ENCODE peak calls at places on chromosomes 3 and 15, in ten cellular contexts. I, Q, K, S, Z, M, C, Y, O and X are unnamed samples.

GRCh38 chr15:68791431-68792283 is 29.0 kb downstream of the ANP32A start:
- DNase-seq in I (no peak), Q (no peak), K (no peak), S (no peak), Z (no peak), M (peak; percentile 14), C (no peak), Y (no peak), O (no peak), X (no peak)

GRCh38 chr15:47778263-47778770 is 61.0 kb downstream of the SEMA6D start:
- DNase-seq in I (no peak), Q (no peak), K (no peak), S (no peak), Z (no peak), M (no peak), C (no peak), Y (no peak), O (no peak), X (no peak)

GRCh38 chr3:9007928-9008327 is 44.7 kb upstream of the RAD18 start:
- DNase-seq in I (no peak), Q (no peak), K (no peak), S (no peak), Z (no peak), M (no peak), C (no peak), Y (no peak), O (no peak), X (no peak)

GRCh38 chr15:76206325-76206976 is 104.8 kb downstream of the ETFA start:
- DNase-seq in I (peak; percentile 80), Q (no peak), K (peak; percentile 90), S (peak; percentile 86), Z (peak; percentile 91), M (no peak), C (no peak), Y (no peak), O (peak; percentile 87), X (peak; percentile 58)

GRCh38 chr3:11384074-11384473 is 111.9 kb downstream of the ATG7 start:
- DNase-seq in I (no peak), Q (no peak), K (no peak), S (peak; percentile 69), Z (no peak), M (peak; percentile 34), C (no peak), Y (no peak), O (no peak), X (no peak)

GRCh38 chr3:183895296-183895695 is 10.6 kb upstream of the PARL start:
- DNase-seq in I (no peak), Q (peak; percentile 94), K (no peak), S (peak; percentile 74), Z (no peak), M (peak; percentile 32), C (peak; percentile 42), Y (peak; percentile 74), O (no peak), X (no peak)

GRCh38 chr3:62607287-62608029 is 234.1 kb upstream of the FEZF2 start:
- DNase-seq in I (peak; percentile 44), Q (no peak), K (no peak), S (peak; percentile 92), Z (no peak), M (peak; percentile 75), C (no peak), Y (peak; percentile 81), O (no peak), X (peak; percentile 90)

GRCh38 chr3:60696559-60697125 is 554.6 kb downstream of the FHIT start:
- DNase-seq in I (no peak), Q (no peak), K (no peak), S (no peak), Z (no peak), M (no peak), C (no peak), Y (no peak), O (no peak), X (no peak)

GRCh38 chr15:86915811-86916331 is 836.2 kb downstream of the AGBL1 start:
- DNase-seq in I (no peak), Q (peak; percentile 72), K (no peak), S (peak; percentile 69), Z (peak; percentile 33), M (peak; percentile 65), C (no peak), Y (peak; percentile 69), O (no peak), X (no peak)

GRCh38 chr3:186109897-186110803 is 1.3 kb upstream of the ETV5 start:
- DNase-seq in I (no peak), Q (no peak), K (no peak), S (peak; percentile 51), Z (no peak), M (no peak), C (no peak), Y (peak; percentile 58), O (no peak), X (no peak)

GRCh38 chr3:72615182-72615581 is 233.1 kb downstream of the SHQ1 start:
- DNase-seq in I (no peak), Q (no peak), K (no peak), S (no peak), Z (no peak), M (no peak), C (no peak), Y (no peak), O (no peak), X (no peak)

GRCh38 chr3:50532062-50532705 is 28.8 kb upstream of the CACNA2D2 start:
- DNase-seq in I (no peak), Q (no peak), K (no peak), S (no peak), Z (no peak), M (no peak), C (no peak), Y (peak; percentile 24), O (no peak), X (no peak)

GRCh38 chr3:45509038-45509767 is 85.3 kb upstream of the LIMD1 start:
- DNase-seq in I (no peak), Q (no peak), K (no peak), S (peak; percentile 49), Z (peak; percentile 59), M (peak; percentile 75), C (no peak), Y (peak; percentile 98), O (no peak), X (no peak)

GRCh38 chr3:78906245-78906644 is 861.6 kb downstream of the ROBO1 start:
- DNase-seq in I (no peak), Q (no peak), K (no peak), S (no peak), Z (no peak), M (no peak), C (no peak), Y (no peak), O (no peak), X (no peak)

GRCh38 chr3:135229018-135229495 is 434.0 kb downstream of the EPHB1 start:
- DNase-seq in I (peak; percentile 49), Q (no peak), K (no peak), S (no peak), Z (no peak), M (no peak), C (no peak), Y (no peak), O (no peak), X (no peak)

GRCh38 chr15:81284256-81285031 is 39.5 kb downstream of the STARD5 start:
- DNase-seq in I (no peak), Q (no peak), K (no peak), S (no peak), Z (no peak), M (no peak), C (no peak), Y (no peak), O (no peak), X (no peak)
- H3K4me3 ChIP-seq in I (no peak overlapping the region), Q (no peak overlapping the region), K (no peak overlapping the region), S (no peak overlapping the region), Z (no peak overlapping the region), M (no peak overlapping the region), C (no peak overlapping the region), Y (no peak overlapping the region), O (no peak overlapping the region), X (no peak overlapping the region)

GRCh38 chr3:129602309-129602708 is 4.2 kb downstream of the PLXND1 start:
- DNase-seq in I (no peak), Q (no peak), K (no peak), S (no peak), Z (no peak), M (no peak), C (no peak), Y (no peak), O (no peak), X (no peak)
- H3K4me3 ChIP-seq in I (no peak overlapping the region), Q (no peak overlapping the region), K (peak overlapping the region; percentile 68), S (no peak overlapping the region), Z (peak overlapping the region; percentile 69), M (no peak overlapping the region), C (peak overlapping the region; percentile 92), Y (no peak overlapping the region), O (peak overlapping the region; percentile 99), X (no peak overlapping the region)

DNA sequence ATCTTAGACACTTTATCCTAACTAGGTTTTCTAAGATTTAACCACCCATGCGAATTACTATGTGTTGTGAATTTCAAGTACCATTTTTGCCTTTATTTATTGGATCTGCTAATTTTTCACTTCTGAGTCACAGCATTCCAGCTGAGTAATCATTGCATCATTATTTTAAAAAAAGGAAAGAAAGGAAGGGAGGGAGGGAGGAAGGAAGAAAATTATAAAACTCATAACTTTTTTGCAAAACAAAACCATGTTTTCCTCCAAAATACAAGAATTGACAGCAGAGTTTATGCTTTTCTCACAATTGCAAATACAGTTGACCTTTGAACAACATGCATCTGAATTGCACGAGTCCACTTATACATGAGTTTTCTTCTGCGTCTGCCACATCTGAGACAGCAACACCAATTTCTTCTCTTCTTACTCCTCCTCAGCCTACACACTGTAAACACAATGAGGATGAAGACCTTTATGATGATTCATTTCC is 651.4 kb upstream of the NECTIN3 start:
- DNase-seq in I (no peak), Q (no peak), K (no peak), S (peak; percentile 82), Z (no peak), M (peak; percentile 51), C (no peak), Y (peak; percentile 79), O (no peak), X (no peak)
- H3K4me3 ChIP-seq in I (no peak overlapping the region), Q (no peak overlapping the region), K (no peak overlapping the region), S (no peak overlapping the region), Z (no peak overlapping the region), M (no peak overlapping the region), C (no peak overlapping the region), Y (peak overlapping the region; percentile 62), O (no peak overlapping the region), X (no peak overlapping the region)

GRCh38 chr15:98898122-98898521 is 109.5 kb downstream of the PGPEP1L start:
- DNase-seq in I (no peak), Q (no peak), K (no peak), S (no peak), Z (no peak), M (no peak), C (no peak), Y (no peak), O (no peak), X (no peak)

GRCh38 chr15:98903377-98904018 is 104.1 kb downstream of the PGPEP1L start:
- DNase-seq in I (no peak), Q (no peak), K (no peak), S (peak; percentile 49), Z (no peak), M (peak; percentile 95), C (no peak), Y (peak; percentile 71), O (no peak), X (no peak)

GRCh38 chr15:98901438-98901837 is 106.2 kb downstream of the PGPEP1L start:
- DNase-seq in I (no peak), Q (no peak), K (no peak), S (no peak), Z (no peak), M (peak; percentile 42), C (no peak), Y (no peak), O (no peak), X (no peak)

GRCh38 chr15:98899266-98900021 is 108.1 kb downstream of the PGPEP1L start:
- DNase-seq in I (no peak), Q (no peak), K (no peak), S (peak; percentile 49), Z (no peak), M (no peak), C (no peak), Y (no peak), O (no peak), X (no peak)

GRCh38 chr15:98900382-98900781 is 107.2 kb downstream of the PGPEP1L start:
- DNase-seq in I (no peak), Q (no peak), K (no peak), S (peak; percentile 79), Z (no peak), M (no peak), C (no peak), Y (no peak), O (no peak), X (no peak)
- H3K4me3 ChIP-seq in I (no peak overlapping the region), Q (no peak overlapping the region), K (no peak overlapping the region), S (no peak overlapping the region), Z (no peak overlapping the region), M (no peak overlapping the region), C (no peak overlapping the region), Y (no peak overlapping the region), O (no peak overlapping the region), X (no peak overlapping the region)